ENCODE peak calls at places on chromosomes 1 and 21, in five cellular contexts. Z is left lung, J is hepatocyte, F is fibroblast of mammary gland, W is adrenal gland. L is an unnamed sample.

GRCh38 chr1:12587981-12588620 is 29.9 kb downstream of the DHRS3 start:
- DNase-seq in F (peak), J (no peak), W (no peak), Z (no peak), L (peak)

GRCh38 chr1:111323231-111323630 is 32.6 kb downstream of the CHIA start:
- DNase-seq in J (no peak), Z (no peak), F (no peak), W (no peak), L (no peak)

GRCh38 chr21:45577806-45578801 is 35.9 kb upstream of the SLC19A1 start:
- DNase-seq in F (no peak), J (peak), W (peak), Z (no peak), L (no peak)

GRCh38 chr1:77126309-77126708 is 92.9 kb downstream of the PIGK start:
- DNase-seq in J (peak), W (peak), F (peak), Z (no peak), L (peak)

GRCh38 chr1:92792340-92792782 is 7.5 kb upstream of the EVI5 start:
- DNase-seq in W (no peak), F (no peak), J (no peak), Z (no peak), L (no peak)

GRCh38 chr1:91427741-91428140 is 23.1 kb upstream of the HFM1 start:
- DNase-seq in W (no peak), F (no peak), J (peak), Z (no peak), L (no peak)

GRCh38 chr1:7326366-7326765 is 444.7 kb upstream of the VAMP3 start:
- DNase-seq in Z (no peak), F (no peak), J (no peak), W (no peak), L (no peak)

GRCh38 chr1:117171900-117172501 is 38.7 kb downstream of the VTCN1 start:
- DNase-seq in F (peak), Z (peak), J (no peak), W (no peak), L (peak)

GRCh38 chr1:6438047-6438525 is 13.5 kb downstream of the ESPN start:
- DNase-seq in F (peak), Z (peak), J (peak), W (peak), L (no peak)

GRCh38 chr1:151908228-151908691 is 1.1 kb downstream of the THEM4 start:
- DNase-seq in Z (no peak), J (peak), F (peak), W (no peak), L (no peak)

GRCh38 chr1:119917304-119918055 is 21.2 kb upstream of the ADAM30 start:
- DNase-seq in Z (no peak), J (no peak), W (no peak), F (no peak), L (peak)

GRCh38 chr1:222266223-222267215 is 281.4 kb downstream of the HHIPL2 start:
- DNase-seq in J (no peak), Z (no peak), W (no peak), F (no peak), L (peak)

GRCh38 chr1:16981269-16981849 is 939 bp upstream of the MFAP2 start:
- DNase-seq in J (no peak), W (no peak), Z (no peak), F (peak), L (peak)

GRCh38 chr1:68571499-68571898 is 74.6 kb upstream of the DEPDC1 start:
- DNase-seq in J (no peak), F (peak), Z (no peak), W (no peak), L (no peak)

GRCh38 chr1:208069317-208069716 is 158.4 kb upstream of the CD34 start:
- DNase-seq in Z (no peak), J (no peak), W (no peak), F (no peak), L (no peak)

GRCh38 chr1:221994939-221995338 is 253.1 kb upstream of the DUSP10 start:
- DNase-seq in W (no peak), J (no peak), Z (no peak), F (peak), L (peak)

GRCh38 chr21:44713130-44713529 is 1.8 kb upstream of the TSPEAR start:
- DNase-seq in W (no peak), J (no peak), Z (no peak), F (no peak), L (no peak)

GRCh38 chr1:8871965-8872399 is 6.5 kb downstream of the ENO1 start:
- DNase-seq in W (no peak), Z (no peak), J (no peak), F (peak), L (no peak)

GRCh38 chr1:167861664-167862381 is 52.1 kb downstream of the ADCY10 start:
- DNase-seq in F (no peak), W (no peak), Z (no peak), J (no peak), L (no peak)

GRCh38 chr1:30908886-30909777 is 574 bp upstream of the SDC3 start:
- DNase-seq in W (no peak), J (no peak), Z (peak), F (no peak), L (no peak)

GRCh38 chr1:48203287-48203900 is 19.1 kb upstream of the SLC5A9 start:
- DNase-seq in J (peak), F (peak), Z (no peak), W (no peak), L (peak)

GRCh38 chr1:85623061-85623471 is 42.5 kb downstream of the CCN1 start:
- DNase-seq in J (no peak), Z (no peak), W (no peak), F (peak), L (peak)

DNA sequence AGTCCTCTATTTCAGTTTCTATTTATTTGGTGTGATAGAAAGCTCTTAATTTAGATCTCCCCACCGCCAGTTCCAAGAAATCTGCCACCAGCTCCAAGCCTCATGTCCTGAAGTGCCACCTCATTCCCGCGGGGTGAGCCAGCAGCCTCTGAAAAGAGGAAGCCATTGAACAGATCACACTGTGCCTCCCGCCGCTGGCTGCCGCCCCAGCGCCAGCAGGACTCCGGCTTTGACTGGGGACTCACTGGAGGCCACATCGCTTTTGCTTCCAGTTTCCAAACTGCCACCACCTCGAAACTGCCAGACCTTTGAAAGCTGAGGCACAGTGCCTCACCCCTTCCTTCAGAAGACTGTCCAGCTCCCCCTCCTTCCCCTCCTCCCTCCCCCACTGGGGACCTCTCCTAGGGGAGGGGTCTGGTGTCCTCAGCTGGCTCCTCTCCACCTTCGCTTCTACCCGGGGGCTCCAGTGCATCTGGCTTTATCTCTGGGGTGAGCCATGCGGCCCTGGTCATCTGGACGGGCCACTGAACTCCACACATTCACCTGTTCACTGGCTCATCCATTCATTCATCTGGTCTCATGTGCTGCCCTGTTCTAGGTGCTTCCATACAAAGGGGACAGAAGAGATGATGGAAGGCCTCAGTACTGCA is 59.0 kb downstream of the VPS26C start:
- DNase-seq in J (no peak), Z (peak), F (no peak), W (peak), L (peak)
- H3K4me3 ChIP-seq in J (no peak), Z (no peak), F (no peak), W (no peak), L (no peak)

GRCh38 chr1:172582889-172583288 is 49.9 kb downstream of the SUCO start:
- DNase-seq in W (no peak), F (no peak), J (no peak), Z (no peak), L (no peak)
- TF ChIP-seq CTCF in W (no peak), F (no peak), J (peak), Z (no peak), L (no peak)

DNA sequence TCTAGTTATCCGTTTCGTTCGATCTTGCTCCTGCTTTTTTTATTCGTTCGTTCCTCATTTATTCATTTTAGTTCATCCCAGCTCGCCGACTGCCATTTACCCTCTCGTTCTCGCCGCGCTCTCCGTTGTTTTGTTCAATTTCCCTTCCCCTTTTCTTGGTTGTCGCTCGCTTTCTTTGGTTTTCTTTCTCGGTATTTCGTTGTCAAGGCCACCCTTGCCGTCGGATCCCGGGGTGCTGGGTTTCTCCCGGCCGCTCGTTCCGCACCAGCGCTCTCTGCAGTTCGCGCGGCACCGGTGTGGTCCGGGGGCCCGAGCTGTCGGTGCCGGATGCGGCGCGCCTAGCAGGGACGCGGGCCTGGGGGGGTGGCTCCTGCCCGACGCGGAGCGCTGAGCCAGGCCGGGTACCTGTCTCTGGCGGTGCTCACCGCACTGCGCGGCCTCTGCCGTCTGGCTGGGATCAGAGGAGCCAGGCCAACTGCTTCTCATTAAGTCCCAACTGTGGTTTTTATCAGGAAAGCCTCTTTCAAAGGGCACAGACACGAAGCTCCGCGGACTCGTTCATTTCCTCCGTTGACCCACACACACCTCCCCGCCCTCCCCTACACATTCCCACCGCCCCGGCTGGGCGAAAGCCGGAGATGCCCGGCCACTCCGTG is 1.7 kb downstream of the ALX3 start:
- DNase-seq in F (no peak), W (no peak), J (no peak), Z (no peak), L (no peak)
- H3K4me3 ChIP-seq in F (no peak), W (no peak), J (no peak), Z (no peak), L (no peak)

GRCh38 chr1:28249879-28250295 is 9.4 kb upstream of the SESN2 start:
- DNase-seq in F (no peak), W (no peak), Z (no peak), J (no peak), L (no peak)

GRCh38 chr1:28246427-28246832 is 10.5 kb downstream of the ATP5IF1 start:
- DNase-seq in J (peak), F (peak), W (no peak), Z (no peak), L (no peak)

GRCh38 chr1:28249013-28249870 is 10.1 kb upstream of the SESN2 start:
- DNase-seq in W (peak), Z (peak), J (peak), F (no peak), L (peak)

GRCh38 chr1:28248273-28249012 is 10.9 kb upstream of the SESN2 start:
- DNase-seq in Z (peak), J (peak), F (peak), W (peak), L (peak)

DNA sequence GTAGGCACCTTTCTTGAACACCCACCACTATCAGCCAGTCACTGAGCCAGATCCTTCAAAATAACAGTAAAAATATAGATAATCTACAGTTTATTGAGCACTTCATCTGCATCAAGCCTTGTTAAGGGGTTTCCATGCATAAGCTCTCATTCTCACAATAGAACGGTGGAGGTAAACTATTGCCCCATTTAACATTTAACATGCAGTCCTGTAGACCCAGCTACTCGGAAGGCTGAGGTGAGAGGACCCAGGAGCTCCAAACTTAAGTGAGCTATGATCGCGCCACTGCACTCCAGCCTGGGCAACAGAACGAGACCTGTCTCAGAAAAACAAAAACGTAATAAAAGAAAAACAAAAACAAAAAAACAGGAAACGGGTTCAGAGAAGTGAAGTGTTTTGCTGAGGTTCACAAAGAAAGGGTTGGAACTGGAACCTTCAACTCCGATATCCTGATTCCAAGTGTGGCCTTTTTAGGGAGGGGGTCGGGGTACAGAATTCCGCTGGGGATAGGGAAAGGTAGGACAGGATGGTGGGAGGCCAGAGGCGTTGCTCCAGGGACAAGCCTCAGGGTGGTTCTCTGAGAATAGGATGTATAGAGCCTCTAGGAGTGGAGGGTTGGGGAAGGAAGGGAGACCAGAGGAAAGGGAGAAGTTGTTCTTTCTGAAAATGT is 11.6 kb upstream of the SESN2 start:
- DNase-seq in Z (no peak), W (peak), J (no peak), F (no peak), L (no peak)
- TF ChIP-seq CTCF in Z (no peak), W (no peak), J (no peak), F (no peak), L (no peak)

GRCh38 chr1:21620461-21620860 is 48.7 kb downstream of the RAP1GAP start:
- DNase-seq in Z (no peak), J (peak), F (no peak), W (no peak), L (no peak)
- H3K4me3 ChIP-seq in Z (peak), J (no peak), F (no peak), W (no peak), L (no peak)